ENCODE peak calls at places on chromosomes 16 and 17, in four cellular contexts. P, A, K and F are unnamed samples.

GRCh38 chr17:17151541-17151940 is 54.6 kb downstream of the PLD6 start:
- DNase-seq in P (peak; percentile 62), A (no peak), K (no peak), F (no peak)

GRCh38 chr16:23496826-23497542 is 13.3 kb downstream of the GGA2 start:
- DNase-seq in K (no peak), P (no peak), A (no peak), F (no peak)

GRCh38 chr17:18258356-18259038 is at the start of gene FLII:
- DNase-seq in P (peak; percentile 70), K (peak; percentile 19), A (peak; percentile 89), F (no peak)

GRCh38 chr17:83180264-83180995 is 101.0 kb downstream of the METRNL start:
- DNase-seq in K (no peak), A (no peak), P (no peak), F (no peak)

GRCh38 chr17:48816774-48817590 is at the start of gene TTLL6:
- DNase-seq in P (peak; percentile 90), A (peak; percentile 97), K (peak; percentile 87), F (no peak)

GRCh38 chr17:19004601-19005441 is at the start of gene FAM83G:
- DNase-seq in P (peak; percentile 87), A (peak; percentile 86), K (peak; percentile 69), F (peak; percentile 19)

GRCh38 chr17:31593806-31594205 is 202.3 kb downstream of the RAB11FIP4 start:
- DNase-seq in K (no peak), P (no peak), A (no peak), F (no peak)

GRCh38 chr17:68704897-68705296 is 103.7 kb upstream of the FAM20A start:
- DNase-seq in A (no peak), P (no peak), K (no peak), F (no peak)

GRCh38 chr17:34504814-34505484 is 74.4 kb upstream of the TMEM132E start:
- DNase-seq in P (no peak), A (no peak), K (no peak), F (no peak)

GRCh38 chr17:75418523-75419050 is 13.1 kb upstream of the GRB2 start:
- DNase-seq in A (no peak), P (no peak), K (no peak), F (no peak)

GRCh38 chr17:42409467-42410351 is 13.3 kb downstream of the CAVIN1 start:
- DNase-seq in P (peak; percentile 89), A (no peak), K (no peak), F (no peak)

GRCh38 chr16:1930338-1930720 is 12.1 kb upstream of the HS3ST6 start:
- DNase-seq in P (no peak), K (no peak), A (no peak), F (no peak)

GRCh38 chr16:1929105-1929504 is 10.9 kb upstream of the HS3ST6 start:
- DNase-seq in P (peak; percentile 73), K (no peak), A (peak; percentile 87), F (no peak)

GRCh38 chr16:1932050-1933028 is 10.7 kb downstream of the MSRB1 start:
- DNase-seq in P (peak; percentile 80), A (no peak), K (peak; percentile 69), F (no peak)

GRCh38 chr16:1933097-1933661 is 9.8 kb downstream of the MSRB1 start:
- DNase-seq in P (no peak), A (peak; percentile 16), K (no peak), F (no peak)

GRCh38 chr16:1929578-1930337 is 11.5 kb upstream of the HS3ST6 start:
- DNase-seq in P (peak; percentile 88), A (peak; percentile 99), K (peak; percentile 55), F (no peak)
- TF ChIP-seq SMC3 in P (peak; percentile 99), A (peak; percentile 98), K (no peak), F (peak; percentile 89)

GRCh38 chr16:82506734-82507133 is 120.0 kb upstream of the CDH13 start:
- DNase-seq in A (no peak), K (no peak), P (no peak), F (no peak)

GRCh38 chr16:82509636-82510035 is 117.1 kb upstream of the CDH13 start:
- DNase-seq in P (no peak), K (no peak), A (no peak), F (no peak)

GRCh38 chr16:82507271-82507670 is 119.5 kb upstream of the CDH13 start:
- DNase-seq in P (no peak), A (no peak), K (no peak), F (no peak)

GRCh38 chr16:82510041-82510440 is 116.7 kb upstream of the CDH13 start:
- DNase-seq in P (no peak), A (no peak), K (no peak), F (no peak)

DNA sequence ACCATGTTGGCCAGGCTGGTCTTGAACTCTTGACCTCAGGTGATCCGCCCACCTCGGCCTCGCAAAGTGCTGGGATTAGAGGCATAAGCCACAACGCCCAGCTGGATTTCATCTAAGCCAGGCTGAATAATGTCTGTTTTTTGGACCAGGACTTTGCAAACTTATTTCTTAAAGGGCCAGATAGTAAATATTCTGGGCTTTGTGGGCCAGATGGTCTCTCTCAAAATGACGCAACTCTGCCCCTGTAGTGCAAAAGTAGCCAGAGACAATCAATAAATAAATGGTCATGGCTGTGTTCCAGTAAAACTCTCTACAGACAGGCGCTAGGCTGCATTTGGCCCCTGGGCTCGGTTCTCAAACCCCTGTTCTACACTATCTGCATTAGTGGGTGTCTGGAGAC is 122.0 kb upstream of the CDH13 start:
- DNase-seq in K (no peak), A (no peak), P (no peak), F (no peak)
- TF ChIP-seq PBX3 in K (no peak), A (no peak), P (no peak), F (no peak)

DNA sequence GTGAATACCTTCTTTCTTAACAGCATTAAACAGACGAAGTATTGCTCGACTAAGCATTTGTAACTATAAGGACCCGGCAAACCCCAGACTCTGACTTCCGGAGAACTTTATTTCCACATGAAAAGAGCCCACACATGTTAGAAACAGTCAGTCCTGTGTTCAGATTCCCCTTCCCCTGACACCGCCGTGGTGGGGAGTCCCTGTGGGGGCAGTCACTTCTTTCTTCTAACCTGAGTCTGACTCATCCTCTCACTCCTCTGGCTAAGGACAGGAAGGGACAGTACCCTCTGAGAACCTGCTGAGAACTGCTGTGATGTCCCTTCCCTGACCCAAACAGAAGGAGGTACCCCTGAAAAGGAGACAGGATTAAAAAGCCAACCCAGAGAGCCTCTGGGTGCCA is 165.1 kb downstream of the XYLT1 start:
- DNase-seq in K (no peak), P (no peak), A (no peak), F (peak; percentile 48)
- TF ChIP-seq SMC3 in K (no peak), P (no peak), A (no peak), F (no peak)

GRCh38 chr16:87853411-87854052 is 15.8 kb downstream of the SLC7A5 start:
- DNase-seq in P (peak; percentile 94), A (peak; percentile 90), K (peak; percentile 89), F (peak; percentile 57)

GRCh38 chr16:87854907-87855683 is 14.2 kb downstream of the SLC7A5 start:
- DNase-seq in P (peak; percentile 78), A (no peak), K (no peak), F (no peak)

GRCh38 chr16:87856796-87857228 is 12.5 kb downstream of the SLC7A5 start:
- DNase-seq in K (peak; percentile 73), A (peak; percentile 41), P (peak; percentile 71), F (no peak)

GRCh38 chr16:87855852-87856715 is 13.2 kb downstream of the SLC7A5 start:
- DNase-seq in P (peak; percentile 79), A (peak; percentile 75), K (peak; percentile 83), F (no peak)

DNA sequence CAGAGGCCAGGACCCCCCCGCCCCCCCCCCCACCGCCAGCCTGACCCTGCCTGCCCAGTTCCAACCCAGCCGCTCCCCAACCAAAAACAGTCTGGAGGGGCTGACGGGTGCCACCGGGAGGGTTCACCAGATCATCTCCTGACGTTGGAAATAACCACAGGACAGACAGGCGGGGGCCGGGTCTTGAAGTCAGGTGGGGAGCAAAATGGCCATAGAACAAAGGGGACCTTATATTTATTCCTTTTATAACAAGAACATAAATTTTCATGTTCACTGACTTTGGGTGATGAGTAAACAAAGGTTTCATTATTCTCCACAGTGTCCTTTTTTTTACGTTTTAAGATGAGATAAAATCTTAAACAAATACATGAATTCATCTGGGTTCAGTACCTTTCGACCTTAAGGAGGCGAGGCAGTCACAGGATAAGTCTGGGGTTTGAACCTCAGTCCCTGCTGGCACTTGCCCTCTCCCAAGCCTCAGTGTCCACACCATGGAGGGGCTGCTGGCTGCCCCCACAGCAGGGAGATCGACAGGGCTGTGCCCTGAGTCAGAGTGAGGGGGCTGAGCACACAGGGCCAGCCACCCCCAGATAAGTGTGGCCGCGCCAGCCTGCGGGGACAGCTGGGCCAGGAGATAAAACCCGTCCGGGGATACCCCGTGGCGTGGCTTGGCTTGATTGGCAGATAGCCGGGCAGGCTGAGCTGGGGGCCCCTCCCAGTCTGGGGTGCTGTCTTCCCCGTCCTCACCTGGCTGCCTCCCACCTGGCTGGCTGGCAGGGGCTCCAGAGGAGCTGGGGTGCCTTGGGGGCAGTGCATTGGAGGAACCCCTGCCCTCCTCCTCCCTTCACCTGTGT is 15.0 kb downstream of the SLC7A5 start:
- DNase-seq in A (peak; percentile 67), P (peak; percentile 92), K (peak; percentile 86), F (no peak)
- TF ChIP-seq PBX3 in A (no peak), P (peak; percentile 53), K (no peak), F (no peak)

GRCh38 chr17:37490022-37490587 is 414 bp downstream of the DUSP14 start:
- DNase-seq in P (peak; percentile 59), A (peak; percentile 88), K (peak; percentile 52), F (no peak)

GRCh38 chr17:37489197-37490001 is at the start of gene DUSP14:
- DNase-seq in K (peak; percentile 70), P (peak; percentile 83), A (peak; percentile 99), F (no peak)

GRCh38 chr17:37490638-37491614 is 1.2 kb downstream of the DUSP14 start:
- DNase-seq in A (no peak), P (peak; percentile 82), K (peak; percentile 64), F (no peak)

GRCh38 chr17:37488009-37488604 is 1.6 kb upstream of the DUSP14 start:
- DNase-seq in P (peak; percentile 98), A (peak; percentile 30), K (peak; percentile 98), F (no peak)

DNA sequence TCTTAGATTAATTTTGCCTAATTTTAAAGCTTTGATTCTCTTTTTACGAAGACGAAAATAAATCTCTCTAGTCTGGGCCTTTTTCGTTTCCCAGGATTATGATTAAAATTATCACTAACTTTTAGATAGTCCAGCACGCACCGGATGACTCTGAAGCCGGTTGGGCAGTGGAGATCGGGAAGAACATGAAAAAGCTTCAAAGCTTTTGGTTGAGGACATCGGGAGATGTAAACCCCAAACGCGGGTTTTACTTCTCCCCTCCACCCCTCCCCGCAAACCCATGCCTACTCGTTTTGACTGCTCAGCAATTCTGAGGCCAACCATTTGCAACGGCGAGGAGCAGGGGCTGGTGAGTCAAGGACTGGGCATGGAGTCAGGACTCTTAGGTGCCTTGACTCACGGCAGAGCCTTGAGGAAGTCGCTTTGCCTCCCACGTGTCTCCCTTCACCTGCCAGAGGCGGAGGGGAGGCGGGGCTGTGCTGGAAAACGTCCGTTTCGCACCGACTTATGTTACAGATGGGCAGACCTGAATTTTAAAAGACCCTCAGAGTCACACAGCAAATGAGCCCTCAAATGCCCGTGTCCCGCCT is 989 bp upstream of the DUSP14 start:
- DNase-seq in P (peak; percentile 95), K (peak; percentile 52), A (peak; percentile 44), F (no peak)
- TF ChIP-seq SMC3 in P (no peak), K (no peak), A (no peak), F (no peak)